ENCODE peak calls at places on chromosome 16, in six cellular contexts. One of them, this sample, is unnamed.

GRCh38 chr16:22631264-22631663 is 120.6 kb downstream of the NPIPB5 start:
- DNase-seq in fibroblast of lung: no peak
- DNase-seq in heart left ventricle: no peak
- DNase-seq in MM.1S: no peak
- DNase-seq in mucosa of descending colon: no peak
- DNase-seq in body of pancreas: no peak
- DNase-seq in this sample: no peak

GRCh38 chr16:20859699-20860098 is 40.5 kb downstream of the DCUN1D3 start:
- DNase-seq in body of pancreas: no peak
- DNase-seq in mucosa of descending colon: no peak
- DNase-seq in fibroblast of lung: no peak
- DNase-seq in heart left ventricle: no peak
- DNase-seq in MM.1S: no peak
- DNase-seq in this sample: no peak

GRCh38 chr16:69428652-69429051 is 4.2 kb downstream of the CYB5B start:
- DNase-seq in MM.1S: no peak
- DNase-seq in mucosa of descending colon: no peak
- DNase-seq in body of pancreas: no peak
- DNase-seq in fibroblast of lung: no peak
- DNase-seq in heart left ventricle: no peak
- DNase-seq in this sample: no peak

GRCh38 chr16:28317040-28317880 is 24.9 kb downstream of the SBK1 start:
- DNase-seq in mucosa of descending colon: peak; percentile 66
- DNase-seq in MM.1S: peak; percentile 57
- DNase-seq in body of pancreas: peak; percentile 65
- DNase-seq in heart left ventricle: peak; percentile 44
- DNase-seq in fibroblast of lung: peak; percentile 33
- DNase-seq in this sample: peak; percentile 48

GRCh38 chr16:17444658-17445057 is 26.1 kb downstream of the XYLT1 start:
- DNase-seq in MM.1S: no peak
- DNase-seq in body of pancreas: no peak
- DNase-seq in mucosa of descending colon: no peak
- DNase-seq in heart left ventricle: no peak
- DNase-seq in fibroblast of lung: no peak
- DNase-seq in this sample: no peak

GRCh38 chr16:85555549-85556455 is 57.3 kb upstream of the GSE1 start:
- DNase-seq in MM.1S: peak; percentile 15
- DNase-seq in heart left ventricle: peak; percentile 73
- DNase-seq in body of pancreas: peak; percentile 78
- DNase-seq in fibroblast of lung: no peak
- DNase-seq in mucosa of descending colon: peak; percentile 81
- DNase-seq in this sample: peak; percentile 26

GRCh38 chr16:50611332-50611934 is 63.2 kb downstream of the NKD1 start:
- DNase-seq in body of pancreas: no peak
- DNase-seq in fibroblast of lung: peak; percentile 43
- DNase-seq in MM.1S: no peak
- DNase-seq in mucosa of descending colon: no peak
- DNase-seq in heart left ventricle: no peak
- DNase-seq in this sample: peak; percentile 27

GRCh38 chr16:84563776-84564420 is 54.0 kb downstream of the COTL1 start:
- DNase-seq in fibroblast of lung: no peak
- DNase-seq in mucosa of descending colon: no peak
- DNase-seq in MM.1S: no peak
- DNase-seq in body of pancreas: no peak
- DNase-seq in heart left ventricle: no peak
- DNase-seq in this sample: no peak

GRCh38 chr16:20385844-20386832 is 18.4 kb downstream of the PDILT start:
- DNase-seq in heart left ventricle: peak; percentile 52
- DNase-seq in MM.1S: peak; percentile 42
- DNase-seq in fibroblast of lung: peak; percentile 10
- DNase-seq in mucosa of descending colon: peak; percentile 68
- DNase-seq in body of pancreas: peak; percentile 91
- DNase-seq in this sample: peak; percentile 64

GRCh38 chr16:5058476-5058875 is 7.3 kb downstream of the C16orf89 start:
- DNase-seq in fibroblast of lung: peak; percentile 10
- DNase-seq in mucosa of descending colon: no peak
- DNase-seq in body of pancreas: no peak
- DNase-seq in heart left ventricle: no peak
- DNase-seq in MM.1S: no peak
- DNase-seq in this sample: peak; percentile 47

GRCh38 chr16:49559242-49559641 is 185.6 kb downstream of the C16orf78 start:
- DNase-seq in MM.1S: no peak
- DNase-seq in mucosa of descending colon: no peak
- DNase-seq in heart left ventricle: no peak
- DNase-seq in body of pancreas: no peak
- DNase-seq in fibroblast of lung: no peak
- DNase-seq in this sample: no peak

GRCh38 chr16:49558451-49558850 is 184.8 kb downstream of the C16orf78 start:
- DNase-seq in MM.1S: no peak
- DNase-seq in mucosa of descending colon: no peak
- DNase-seq in heart left ventricle: no peak
- DNase-seq in fibroblast of lung: no peak
- DNase-seq in body of pancreas: no peak
- DNase-seq in this sample: no peak

GRCh38 chr16:49557070-49557446 is 183.5 kb downstream of the C16orf78 start:
- DNase-seq in mucosa of descending colon: no peak
- DNase-seq in heart left ventricle: no peak
- DNase-seq in body of pancreas: no peak
- DNase-seq in MM.1S: no peak
- DNase-seq in fibroblast of lung: no peak
- DNase-seq in this sample: no peak

GRCh38 chr16:49560018-49560830 is 186.6 kb downstream of the C16orf78 start:
- DNase-seq in mucosa of descending colon: no peak
- DNase-seq in heart left ventricle: no peak
- DNase-seq in MM.1S: no peak
- DNase-seq in body of pancreas: no peak
- DNase-seq in fibroblast of lung: peak; percentile 86
- DNase-seq in this sample: no peak

GRCh38 chr16:49556252-49557069 is 182.9 kb downstream of the C16orf78 start:
- DNase-seq in heart left ventricle: no peak
- DNase-seq in fibroblast of lung: peak; percentile 47
- DNase-seq in mucosa of descending colon: no peak
- DNase-seq in body of pancreas: no peak
- DNase-seq in MM.1S: peak; percentile 31
- DNase-seq in this sample: peak; percentile 83
- TF ChIP-seq CTCF in heart left ventricle: peak; percentile 43
- TF ChIP-seq CTCF in fibroblast of lung: peak; percentile 26
- TF ChIP-seq CTCF in mucosa of descending colon: no peak
- TF ChIP-seq CTCF in body of pancreas: peak; percentile 29
- TF ChIP-seq CTCF in MM.1S: peak; percentile 42
- TF ChIP-seq CTCF in this sample: peak; percentile 81

DNA sequence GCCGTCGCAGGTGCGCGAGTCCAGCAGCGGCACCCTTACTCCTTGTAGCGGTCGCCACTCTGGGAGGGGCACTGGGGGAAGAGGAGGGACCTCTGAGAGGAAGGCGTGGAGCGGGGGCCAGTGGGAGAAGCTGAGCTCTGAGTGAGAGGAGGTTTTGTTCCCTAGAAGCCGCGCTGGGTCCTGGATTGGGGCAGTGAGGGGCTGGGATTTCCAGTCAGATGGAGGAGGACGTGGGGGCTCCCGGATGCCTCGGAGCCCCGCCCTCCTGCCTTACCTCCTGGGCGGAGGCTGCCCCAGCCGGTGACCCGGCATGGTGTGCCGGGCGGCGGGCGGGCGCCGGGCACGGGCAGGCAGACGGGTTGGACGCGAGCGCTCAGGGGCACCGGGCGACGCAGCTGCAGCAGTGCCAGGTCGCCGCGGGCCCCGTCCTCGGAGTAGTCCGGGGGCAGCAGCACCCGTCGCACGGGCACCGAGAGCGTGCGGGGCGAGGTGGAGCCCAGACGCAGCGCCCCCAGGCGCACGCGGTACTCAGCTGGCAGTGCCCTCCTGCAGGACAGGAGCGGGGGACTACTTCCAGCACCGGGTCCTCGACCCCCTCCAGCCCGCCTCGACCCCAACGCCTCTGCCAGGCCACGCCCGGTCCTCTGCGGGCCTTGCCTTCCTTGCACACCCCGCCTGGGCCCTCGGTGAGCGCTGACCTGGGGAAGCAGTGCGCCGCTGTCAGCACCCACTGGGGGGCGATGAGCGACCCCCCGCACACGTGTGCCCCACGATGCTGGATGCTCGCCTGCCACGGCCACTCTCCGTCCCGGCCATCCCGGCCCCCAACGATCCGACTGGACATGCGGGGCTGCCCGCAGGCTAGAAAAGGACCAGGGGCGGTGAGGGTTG is 2.0 kb downstream of the PRSS33 start:
- DNase-seq in body of pancreas: no peak
- DNase-seq in mucosa of descending colon: peak; percentile 60
- DNase-seq in MM.1S: no peak
- DNase-seq in fibroblast of lung: no peak
- DNase-seq in heart left ventricle: peak; percentile 16
- DNase-seq in this sample: no peak
- H3K4me3 ChIP-seq in body of pancreas: no peak overlapping the region
- H3K4me3 ChIP-seq in mucosa of descending colon: no peak overlapping the region
- H3K4me3 ChIP-seq in MM.1S: no peak overlapping the region
- H3K4me3 ChIP-seq in fibroblast of lung: no peak overlapping the region
- H3K4me3 ChIP-seq in heart left ventricle: peak overlapping the region; percentile 34
- H3K4me3 ChIP-seq in this sample: no peak overlapping the region

DNA sequence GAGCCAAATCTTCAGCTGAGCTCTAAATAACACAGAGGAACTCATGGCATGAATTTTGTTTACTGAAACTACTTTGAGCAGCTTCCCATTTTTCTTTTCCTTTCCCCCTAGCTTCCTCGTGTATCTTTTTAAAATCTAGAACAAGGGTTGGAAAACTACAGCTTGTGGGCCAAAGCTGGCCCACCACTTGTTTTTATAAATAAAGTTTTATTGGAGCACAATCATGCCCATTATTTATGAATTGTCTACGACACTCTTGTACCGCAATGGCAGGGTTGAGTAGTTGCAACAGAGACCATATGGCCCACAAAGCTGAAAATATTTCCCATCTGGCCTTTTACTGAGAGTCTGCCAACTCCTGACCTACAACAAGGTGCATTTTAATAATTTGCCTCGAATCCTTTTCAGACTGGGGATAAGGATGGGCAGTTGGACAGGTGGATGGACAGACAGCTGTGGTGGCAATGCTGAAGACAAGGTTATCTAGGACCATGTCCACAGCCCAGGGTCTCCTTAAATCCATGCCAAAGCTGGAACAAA is 87.7 kb downstream of the RMI2 start:
- DNase-seq in MM.1S: no peak
- DNase-seq in mucosa of descending colon: no peak
- DNase-seq in body of pancreas: no peak
- DNase-seq in fibroblast of lung: no peak
- DNase-seq in heart left ventricle: no peak
- DNase-seq in this sample: no peak
- TF ChIP-seq CTCF in MM.1S: no peak
- TF ChIP-seq CTCF in mucosa of descending colon: no peak
- TF ChIP-seq CTCF in body of pancreas: no peak
- TF ChIP-seq CTCF in fibroblast of lung: no peak
- TF ChIP-seq CTCF in heart left ventricle: no peak
- TF ChIP-seq CTCF in this sample: no peak

DNA sequence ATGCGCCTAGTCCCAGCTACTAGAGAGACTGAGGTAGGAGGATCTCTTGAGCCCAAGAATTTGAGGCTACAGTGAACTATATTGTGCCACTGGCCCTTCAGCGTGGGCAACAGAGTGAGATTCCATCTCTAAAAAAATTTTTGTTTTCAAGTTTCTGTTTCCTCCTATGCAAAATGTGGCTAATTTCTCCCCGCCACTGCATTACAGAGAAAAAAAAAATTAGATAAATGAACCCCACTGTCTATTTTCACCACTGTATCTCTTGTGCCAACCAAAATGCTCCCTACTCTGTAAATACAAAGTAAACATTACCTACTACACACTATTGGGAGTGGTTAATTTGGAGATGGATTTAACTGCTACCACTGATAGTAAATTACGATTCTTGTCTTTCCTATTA is 2.0 kb downstream of the MARF1 start:
- DNase-seq in MM.1S: no peak
- DNase-seq in fibroblast of lung: no peak
- DNase-seq in body of pancreas: no peak
- DNase-seq in heart left ventricle: no peak
- DNase-seq in mucosa of descending colon: no peak
- DNase-seq in this sample: no peak
- H3K4me3 ChIP-seq in MM.1S: peak overlapping the region; percentile 83
- H3K4me3 ChIP-seq in fibroblast of lung: no peak overlapping the region
- H3K4me3 ChIP-seq in body of pancreas: no peak overlapping the region
- H3K4me3 ChIP-seq in heart left ventricle: no peak overlapping the region
- H3K4me3 ChIP-seq in mucosa of descending colon: no peak overlapping the region
- H3K4me3 ChIP-seq in this sample: no peak overlapping the region

DNA sequence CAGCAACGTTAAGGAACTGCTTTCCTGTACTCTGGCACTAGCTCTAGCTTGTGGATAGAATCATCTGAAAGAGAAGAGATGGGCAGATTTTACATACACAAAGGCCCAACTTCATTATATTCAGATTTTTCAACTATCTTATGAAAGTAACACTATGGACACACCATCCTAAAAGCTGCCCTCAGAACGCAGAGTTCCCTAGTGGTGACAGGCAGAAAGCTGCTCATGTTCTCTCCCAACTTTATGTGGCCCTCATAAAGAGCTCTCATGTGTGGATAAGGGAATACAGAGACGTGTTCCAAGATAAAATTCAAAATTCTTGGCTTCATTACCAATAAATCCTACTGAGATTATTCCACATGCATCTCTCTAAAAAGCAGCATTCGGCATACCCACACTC is 1.5 kb downstream of the CFAP20 start:
- DNase-seq in body of pancreas: no peak
- DNase-seq in heart left ventricle: no peak
- DNase-seq in MM.1S: no peak
- DNase-seq in mucosa of descending colon: no peak
- DNase-seq in fibroblast of lung: no peak
- DNase-seq in this sample: no peak
- TF ChIP-seq CTCF in body of pancreas: no peak
- TF ChIP-seq CTCF in heart left ventricle: no peak
- TF ChIP-seq CTCF in MM.1S: peak; percentile 16
- TF ChIP-seq CTCF in mucosa of descending colon: no peak
- TF ChIP-seq CTCF in fibroblast of lung: peak; percentile 11
- TF ChIP-seq CTCF in this sample: peak; percentile 35

GRCh38 chr16:86578499-86579267 is at the start of gene FOXL1:
- DNase-seq in body of pancreas: no peak
- DNase-seq in heart left ventricle: no peak
- DNase-seq in MM.1S: no peak
- DNase-seq in fibroblast of lung: peak; percentile 83
- DNase-seq in mucosa of descending colon: no peak
- DNase-seq in this sample: peak; percentile 73

GRCh38 chr16:86576591-86577313 is 1.6 kb upstream of the FOXL1 start:
- DNase-seq in heart left ventricle: no peak
- DNase-seq in mucosa of descending colon: no peak
- DNase-seq in body of pancreas: no peak
- DNase-seq in MM.1S: no peak
- DNase-seq in fibroblast of lung: peak; percentile 80
- DNase-seq in this sample: peak; percentile 54

GRCh38 chr16:86575754-86576557 is 2.4 kb upstream of the FOXL1 start:
- DNase-seq in MM.1S: no peak
- DNase-seq in fibroblast of lung: peak; percentile 97
- DNase-seq in mucosa of descending colon: peak; percentile 77
- DNase-seq in heart left ventricle: peak; percentile 81
- DNase-seq in body of pancreas: peak; percentile 61
- DNase-seq in this sample: peak; percentile 97

GRCh38 chr16:86578056-86578455 is 293 bp upstream of the FOXL1 start:
- DNase-seq in heart left ventricle: no peak
- DNase-seq in MM.1S: no peak
- DNase-seq in fibroblast of lung: peak; percentile 93
- DNase-seq in mucosa of descending colon: no peak
- DNase-seq in body of pancreas: no peak
- DNase-seq in this sample: peak; percentile 86

GRCh38 chr16:86577314-86577971 is 906 bp upstream of the FOXL1 start:
- DNase-seq in body of pancreas: no peak
- DNase-seq in heart left ventricle: no peak
- DNase-seq in mucosa of descending colon: no peak
- DNase-seq in fibroblast of lung: peak; percentile 80
- DNase-seq in MM.1S: no peak
- DNase-seq in this sample: peak; percentile 50
- H3K4me3 ChIP-seq in body of pancreas: no peak overlapping the region
- H3K4me3 ChIP-seq in heart left ventricle: peak overlapping the region; percentile 62
- H3K4me3 ChIP-seq in mucosa of descending colon: no peak overlapping the region
- H3K4me3 ChIP-seq in fibroblast of lung: peak overlapping the region; percentile 77
- H3K4me3 ChIP-seq in MM.1S: no peak overlapping the region
- H3K4me3 ChIP-seq in this sample: peak overlapping the region; percentile 64

This sample was measured in choroid plexus epithelial cell.